ENCODE peak calls at places on chromosomes 13 and 19, in seven cellular contexts. V is trophoblast cell, F is neuronal stem cell, N is IMR-90, I is mesenchymal stem cell, S is mesendoderm, E is H1. H is an unnamed sample.

GRCh38 chr19:16247353-16248182 is 49.9 kb downstream of the AP1M1 start:
- DNase-seq in V (peak), F (peak), N (peak), I (peak), S (peak), E (peak), H (peak)

GRCh38 chr13:111474136-111475002 is 153.9 kb downstream of the TEX29 start:
- DNase-seq in V (peak), F (peak), N (peak), I (peak), S (peak), E (peak), H (peak)

GRCh38 chr19:35154535-35155406 is at the start of gene FXYD5:
- DNase-seq in V (peak), F (no peak), N (peak), I (peak), S (peak), E (no peak), H (peak)

GRCh38 chr19:41691268-41691970 is 3.3 kb upstream of the CEACAM7 start:
- DNase-seq in V (no peak), F (no peak), N (no peak), I (no peak), S (peak), E (no peak), H (peak)

GRCh38 chr13:63706751-63707150 is 2291.1 kb upstream of the PCDH20 start:
- DNase-seq in V (no peak), F (no peak), N (no peak), I (no peak), S (no peak), E (no peak), H (no peak)

GRCh38 chr13:49140910-49141611 is 79.1 kb upstream of the MLNR start:
- DNase-seq in V (no peak), F (no peak), N (no peak), I (no peak), S (no peak), E (no peak), H (no peak)

GRCh38 chr13:97275265-97275664 is 53.1 kb downstream of the MBNL2 start:
- DNase-seq in V (no peak), F (no peak), N (peak), I (peak), S (no peak), E (no peak), H (no peak)

GRCh38 chr13:113209336-113209879 is at the start of gene CUL4A:
- DNase-seq in V (peak), F (peak), N (peak), I (peak), S (peak), E (no peak), H (peak)

GRCh38 chr19:11125994-11126685 is 29.4 kb downstream of the SPC24 start:
- DNase-seq in V (peak), F (peak), N (peak), I (peak), S (peak), E (no peak), H (peak)

GRCh38 chr13:25608181-25608580 is 236.4 kb downstream of the ATP8A2 start:
- DNase-seq in V (no peak), F (no peak), N (no peak), I (no peak), S (no peak), E (no peak), H (no peak)

GRCh38 chr13:47215741-47216140 is 318.9 kb upstream of the HTR2A start:
- DNase-seq in V (peak), F (no peak), N (peak), I (peak), S (peak), E (peak), H (no peak)

GRCh38 chr19:13492128-13492527 is 14.2 kb downstream of the CACNA1A start:
- DNase-seq in V (no peak), F (no peak), N (peak), I (no peak), S (peak), E (no peak), H (no peak)

GRCh38 chr13:106177146-106177545 is 358.3 kb downstream of the EFNB2 start:
- DNase-seq in V (no peak), F (no peak), N (no peak), I (no peak), S (no peak), E (no peak), H (no peak)

GRCh38 chr13:69524459-69525155 is 583.0 kb upstream of the ATXN8OS start:
- DNase-seq in V (no peak), F (no peak), N (no peak), I (peak), S (peak), E (no peak), H (no peak)

GRCh38 chr13:23709521-23709920 is 139.3 kb downstream of the TNFRSF19 start:
- DNase-seq in V (no peak), F (no peak), N (peak), I (no peak), S (peak), E (no peak), H (no peak)

GRCh38 chr19:16463991-16464575 is 7.7 kb downstream of the EPS15L1 start:
- DNase-seq in V (peak), F (no peak), N (peak), I (peak), S (peak), E (no peak), H (no peak)

GRCh38 chr19:14147797-14148605 is 11.6 kb upstream of the ASF1B start:
- DNase-seq in V (peak), F (no peak), N (peak), I (peak), S (peak), E (no peak), H (peak)

GRCh38 chr19:42850981-42851717 is 28.4 kb downstream of the PSG1 start:
- DNase-seq in V (peak), F (no peak), N (peak), I (peak), S (no peak), E (no peak), H (no peak)

GRCh38 chr19:14112809-14113385 is 4.7 kb downstream of the PRKACA start:
- DNase-seq in V (no peak), F (no peak), N (no peak), I (no peak), S (no peak), E (no peak), H (no peak)

GRCh38 chr13:50220938-50221337 is 205.7 kb downstream of the KCNRG start:
- DNase-seq in V (no peak), F (no peak), N (no peak), I (peak), S (no peak), E (no peak), H (no peak)

GRCh38 chr13:107644136-107644535 is 571.2 kb downstream of the LIG4 start:
- DNase-seq in V (no peak), F (no peak), N (no peak), I (no peak), S (no peak), E (no peak), H (no peak)

GRCh38 chr13:107271226-107271625 is 703.3 kb upstream of the ARGLU1 start:
- DNase-seq in V (no peak), F (no peak), N (peak), I (peak), S (peak), E (peak), H (peak)

GRCh38 chr19:43504426-43505185 is at the start of gene PHLDB3:
- DNase-seq in V (no peak), F (no peak), N (peak), I (no peak), S (peak), E (no peak), H (peak)

GRCh38 chr13:94196426-94196825 is 283.1 kb downstream of the DCT start:
- DNase-seq in V (no peak), F (no peak), N (no peak), I (no peak), S (no peak), E (no peak), H (no peak)

GRCh38 chr19:48654299-48655059 is 8.5 kb upstream of the CA11 start:
- DNase-seq in V (no peak), F (no peak), N (no peak), I (no peak), S (no peak), E (no peak), H (no peak)

DNA sequence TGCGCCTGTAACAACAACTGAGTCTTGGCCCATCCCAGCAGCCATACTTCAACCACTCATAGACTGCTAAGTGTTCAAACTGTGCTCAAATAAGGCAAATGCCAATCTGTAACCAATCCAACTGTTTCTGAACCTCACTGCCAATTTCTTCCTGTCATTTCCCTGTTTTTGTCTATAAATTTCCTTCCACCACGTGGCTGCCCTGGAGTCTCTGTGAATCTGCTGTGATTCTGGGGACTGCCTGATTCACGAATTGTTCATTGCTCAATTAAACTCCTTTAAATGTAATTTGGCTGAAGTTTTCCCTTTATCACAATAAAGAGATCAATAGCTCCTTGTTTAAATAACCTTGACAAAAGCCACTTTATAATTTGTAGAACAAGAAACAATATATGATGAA is 50.8 kb upstream of the FREM2 start:
- DNase-seq in V (no peak), F (no peak), N (no peak), I (no peak), S (no peak), E (no peak), H (no peak)
- H2AK5ac ChIP-seq in V (peak), F (no peak), N (no peak), I (no peak), S (no peak), E (no peak), H (no peak)

GRCh38 chr13:75639426-75639825 is 3.3 kb downstream of the LMO7 start:
- DNase-seq in V (no peak), F (no peak), N (no peak), I (no peak), S (no peak), E (no peak), H (no peak)
- H3K9ac ChIP-seq in V (no peak), F (no peak), N (peak), I (peak), S (no peak), E (no peak), H (no peak)

GRCh38 chr19:5967994-5968430 is 9.9 kb downstream of the RANBP3 start:
- DNase-seq in V (peak), F (peak), N (peak), I (peak), S (peak), E (no peak), H (peak)

GRCh38 chr19:5967571-5967970 is 10.4 kb downstream of the RANBP3 start:
- DNase-seq in V (no peak), F (no peak), N (no peak), I (no peak), S (no peak), E (no peak), H (no peak)

GRCh38 chr19:5966941-5967340 is 11.0 kb downstream of the RANBP3 start:
- DNase-seq in V (no peak), F (no peak), N (no peak), I (no peak), S (no peak), E (no peak), H (no peak)

GRCh38 chr19:5969476-5969875 is 8.5 kb downstream of the RANBP3 start:
- DNase-seq in V (no peak), F (no peak), N (no peak), I (no peak), S (no peak), E (no peak), H (no peak)

GRCh38 chr19:5968431-5969373 is 9.2 kb downstream of the RANBP3 start:
- DNase-seq in V (no peak), F (no peak), N (no peak), I (no peak), S (peak), E (no peak), H (peak)
- H2BK120ac ChIP-seq in V (no peak), F (no peak), N (peak), I (no peak), S (no peak), E (no peak), H (no peak)

GRCh38 chr19:46351241-46352041 is 4.6 kb downstream of the PPP5C start:
- DNase-seq in V (peak), F (no peak), N (peak), I (peak), S (no peak), E (no peak), H (no peak)
- H2AK5ac ChIP-seq in V (peak), F (no peak), N (peak), I (no peak), S (no peak), E (peak), H (no peak)

GRCh38 chr19:38664503-38665211 is 17.2 kb downstream of the ACTN4 start:
- DNase-seq in V (no peak), F (no peak), N (no peak), I (no peak), S (peak), E (no peak), H (no peak)
- H3K9ac ChIP-seq in V (peak), F (peak), N (peak), I (peak), S (peak), E (no peak), H (no peak)

DNA sequence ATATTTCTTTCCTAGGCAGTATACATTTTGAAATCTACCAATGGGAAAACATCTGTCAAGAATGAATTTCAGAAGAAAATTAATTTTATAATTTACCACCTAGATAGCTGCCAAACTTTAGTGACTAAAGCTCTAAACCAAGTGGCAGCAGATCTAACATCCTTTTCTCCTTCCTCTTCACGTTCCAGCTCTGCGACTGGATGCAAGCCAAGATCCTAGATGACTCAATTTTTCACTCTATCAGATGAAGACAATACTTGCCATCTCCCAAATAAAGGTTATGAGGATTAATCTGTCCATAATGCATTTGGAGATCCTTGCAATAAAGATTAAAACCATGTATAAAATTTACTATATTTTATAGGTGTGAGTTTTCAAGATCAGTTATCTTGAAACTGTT is 66.7 kb upstream of the MIR17HG start:
- DNase-seq in V (no peak), F (no peak), N (no peak), I (no peak), S (no peak), E (no peak), H (no peak)
- H2BK120ac ChIP-seq in V (no peak), F (no peak), N (no peak), I (no peak), S (no peak), E (no peak), H (no peak)

GRCh38 chr13:110455941-110456340 is 105.6 kb downstream of the RAB20 start:
- DNase-seq in V (peak), F (peak), N (peak), I (peak), S (peak), E (peak), H (peak)
- H2AK5ac ChIP-seq in V (no peak), F (no peak), N (no peak), I (no peak), S (no peak), E (no peak), H (no peak)

GRCh38 chr19:2239771-2240770 is 3.4 kb downstream of the SF3A2 start:
- DNase-seq in V (no peak), F (peak), N (peak), I (no peak), S (peak), E (no peak), H (no peak)

GRCh38 chr19:2242811-2243210 is 6.2 kb downstream of the SF3A2 start:
- DNase-seq in V (no peak), F (no peak), N (no peak), I (no peak), S (no peak), E (no peak), H (no peak)

GRCh38 chr19:2239173-2239572 is 2.5 kb downstream of the SF3A2 start:
- DNase-seq in V (no peak), F (no peak), N (no peak), I (no peak), S (no peak), E (no peak), H (no peak)

GRCh38 chr19:2242092-2242537 is 5.5 kb downstream of the SF3A2 start:
- DNase-seq in V (no peak), F (no peak), N (no peak), I (no peak), S (no peak), E (no peak), H (no peak)

DNA sequence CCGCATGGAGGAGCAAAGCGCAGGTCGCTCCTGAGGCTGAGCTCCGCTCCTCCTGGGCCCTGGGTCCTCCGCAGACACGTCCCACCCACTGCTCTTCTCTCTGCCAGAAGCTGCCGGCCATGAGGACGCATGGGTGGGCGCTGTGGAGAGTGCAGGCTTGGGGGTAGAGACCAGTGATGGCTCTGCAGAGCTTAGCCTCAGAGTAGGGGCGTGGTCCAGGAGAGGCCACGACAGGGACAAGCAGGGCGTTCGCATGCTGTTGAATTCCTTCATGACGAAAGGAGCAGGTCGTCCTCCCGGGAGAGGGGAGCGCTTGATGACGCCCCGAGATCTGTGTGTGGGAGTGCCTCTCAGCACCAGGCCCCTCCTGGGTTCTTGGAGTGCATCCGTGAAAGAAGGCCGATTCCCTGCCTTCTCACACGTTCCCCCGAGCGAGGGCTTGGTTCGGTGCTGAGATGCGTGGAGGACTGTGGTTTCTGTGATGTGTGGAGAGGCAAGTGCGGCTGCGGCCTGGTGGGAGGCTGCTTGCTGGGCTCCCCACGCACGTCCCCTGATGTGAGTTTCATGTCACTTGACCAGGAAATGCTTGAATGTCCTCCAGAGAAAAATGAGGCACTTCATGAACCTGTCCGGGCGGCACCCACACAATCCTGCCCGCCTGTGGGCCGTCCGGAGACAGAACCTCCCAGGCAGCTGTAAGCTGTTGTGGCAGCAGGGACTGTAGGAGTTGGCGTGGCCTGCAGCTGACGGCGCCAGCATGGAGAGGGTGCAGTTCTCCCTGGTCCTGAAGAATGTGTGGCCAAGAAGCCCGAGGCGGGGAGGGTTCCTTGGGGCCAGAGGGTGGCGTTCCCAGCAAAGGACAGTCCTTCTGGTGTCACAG is 4.5 kb downstream of the SF3A2 start:
- DNase-seq in V (peak), F (no peak), N (no peak), I (no peak), S (no peak), E (no peak), H (no peak)
- H3K9ac ChIP-seq in V (no peak), F (peak), N (no peak), I (peak), S (peak), E (no peak), H (no peak)

DNA sequence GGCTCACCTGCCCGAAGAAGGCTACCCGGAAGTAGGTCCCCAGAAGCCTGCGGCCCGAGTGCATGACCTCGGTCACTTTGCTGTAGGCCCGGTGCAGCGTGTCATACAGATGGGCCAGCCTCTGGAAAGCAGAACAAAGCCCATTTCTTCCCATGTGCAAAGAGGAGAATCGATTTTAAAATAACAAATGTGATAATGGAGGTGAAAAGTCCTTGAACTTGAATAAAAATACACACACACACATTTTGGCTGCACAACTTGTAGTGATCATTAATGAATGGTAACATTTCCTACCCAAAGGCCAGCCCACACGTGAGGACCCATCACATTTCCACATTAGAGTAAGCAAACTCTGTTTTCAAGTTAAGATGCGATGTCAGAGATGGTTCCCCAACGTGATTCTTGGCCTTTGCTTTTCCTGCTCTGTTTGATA is 56.9 kb upstream of the SLC15A1 start:
- DNase-seq in V (no peak), F (no peak), N (no peak), I (no peak), S (no peak), E (no peak), H (no peak)
- H2BK120ac ChIP-seq in V (no peak), F (no peak), N (no peak), I (no peak), S (no peak), E (no peak), H (no peak)

DNA sequence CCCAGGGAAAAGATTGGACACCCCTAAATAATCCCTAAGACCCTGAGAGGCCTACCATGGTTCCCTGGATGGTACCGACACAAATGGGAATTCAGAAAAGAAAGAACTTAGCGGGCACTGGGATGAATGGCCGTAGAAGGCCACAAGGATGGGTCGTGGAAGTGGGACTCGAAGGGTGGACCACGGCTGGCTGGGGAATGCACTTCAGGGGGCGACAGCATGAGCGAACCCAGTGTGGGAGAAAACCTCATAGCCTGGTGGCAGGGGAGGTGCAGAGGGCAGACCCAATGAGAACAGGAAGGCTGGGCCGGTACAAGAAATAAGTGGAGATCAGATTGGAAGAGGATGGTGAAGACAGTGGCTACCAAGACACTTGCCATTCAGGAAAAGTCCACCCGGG is 28.7 kb downstream of the LATS2 start:
- DNase-seq in V (no peak), F (no peak), N (no peak), I (no peak), S (no peak), E (no peak), H (no peak)
- H2AK5ac ChIP-seq in V (no peak), F (no peak), N (peak), I (no peak), S (no peak), E (no peak), H (no peak)

H was measured in H9.